ENCODE peak calls at places on chromosomes 1 and 21, in nine cellular contexts. O, V, R, A, M, Y, I, W and K are unnamed samples.

GRCh38 chr1:180930687-180931086 is 18.0 kb downstream of the KIAA1614 start:
- DNase-seq in Y (no peak), R (no peak), O (no peak), I (no peak), A (no peak), M (no peak), W (no peak), V (no peak), K (no peak)

GRCh38 chr1:29875557-29876028 is 639.3 kb downstream of the PTPRU start:
- DNase-seq in M (no peak), V (no peak), O (no peak), I (no peak), A (peak; percentile 93), R (peak; percentile 19), W (no peak), Y (peak; percentile 9), K (no peak)

GRCh38 chr1:231383159-231383855 is 38.8 kb downstream of the EGLN1 start:
- DNase-seq in R (no peak), A (no peak), O (no peak), W (no peak), Y (no peak), V (no peak), I (no peak), M (no peak), K (no peak)

GRCh38 chr1:233787599-233787998 is 116.9 kb upstream of the SLC35F3 start:
- DNase-seq in A (no peak), O (no peak), Y (no peak), I (no peak), V (no peak), W (no peak), M (no peak), R (no peak), K (no peak)

GRCh38 chr21:42234464-42235241 is 15.7 kb downstream of the ABCG1 start:
- DNase-seq in Y (peak; percentile 56), V (peak; percentile 87), W (peak; percentile 71), M (no peak), O (peak; percentile 93), R (peak; percentile 66), A (peak; percentile 47), I (peak; percentile 9), K (peak; percentile 16)

GRCh38 chr1:59220356-59220755 is 76.5 kb upstream of the FGGY start:
- DNase-seq in A (no peak), I (peak; percentile 69), W (no peak), O (no peak), Y (no peak), M (no peak), V (no peak), R (no peak), K (no peak)

GRCh38 chr1:184882649-184883303 is 91.5 kb downstream of the NIBAN1 start:
- DNase-seq in A (no peak), R (no peak), M (no peak), V (peak; percentile 32), I (peak; percentile 33), O (no peak), Y (no peak), W (no peak), K (no peak)

GRCh38 chr1:110281363-110282290 is 57.5 kb upstream of the RBM15 start:
- DNase-seq in W (no peak), V (no peak), R (no peak), Y (no peak), M (no peak), O (no peak), I (no peak), A (no peak), K (no peak)

GRCh38 chr1:226525750-226526149 is 22.8 kb upstream of the STUM start:
- DNase-seq in W (no peak), R (no peak), M (no peak), A (no peak), I (no peak), Y (no peak), V (no peak), O (no peak), K (no peak)

GRCh38 chr1:212606042-212606733 is 2.4 kb upstream of the ATF3 start:
- DNase-seq in V (no peak), W (no peak), A (no peak), M (no peak), I (peak; percentile 15), Y (no peak), O (no peak), R (no peak), K (no peak)

GRCh38 chr1:204704794-204705492 is 19.4 kb upstream of the LRRN2 start:
- DNase-seq in Y (no peak), A (no peak), W (no peak), V (no peak), I (no peak), R (no peak), M (no peak), O (peak; percentile 84), K (no peak)

GRCh38 chr1:231512147-231512698 is 16.2 kb upstream of the TSNAX start:
- DNase-seq in M (no peak), R (no peak), Y (peak; percentile 82), I (peak; percentile 74), O (no peak), A (no peak), W (no peak), V (peak; percentile 46), K (peak; percentile 61)

GRCh38 chr1:26999440-26999987 is 6.0 kb downstream of the TRNP1 start:
- DNase-seq in V (no peak), Y (peak; percentile 96), A (no peak), I (peak; percentile 97), W (no peak), O (no peak), M (peak; percentile 55), R (peak; percentile 78), K (peak; percentile 100)

GRCh38 chr21:37514038-37514665 is 147.6 kb downstream of the DYRK1A start:
- DNase-seq in A (no peak), V (no peak), W (no peak), O (no peak), I (no peak), Y (no peak), M (no peak), R (no peak), K (no peak)

GRCh38 chr1:193451606-193452005 is 265.2 kb upstream of the B3GALT2 start:
- DNase-seq in A (no peak), V (no peak), M (no peak), W (no peak), Y (no peak), R (no peak), I (no peak), O (no peak), K (no peak)

GRCh38 chr1:89041055-89041707 is 18.5 kb upstream of the GBP3 start:
- DNase-seq in A (no peak), W (no peak), M (no peak), O (no peak), Y (peak; percentile 9), R (no peak), I (peak; percentile 58), V (peak; percentile 83), K (peak; percentile 75)

GRCh38 chr1:232634086-232634485 is 4.2 kb upstream of the SIPA1L2 start:
- DNase-seq in I (no peak), R (no peak), V (peak; percentile 21), M (no peak), A (peak; percentile 57), O (no peak), Y (no peak), W (no peak), K (no peak)

GRCh38 chr1:58576727-58577675 is at the start of gene TACSTD2:
- DNase-seq in A (no peak), R (no peak), O (no peak), I (no peak), Y (no peak), M (no peak), V (no peak), W (no peak), K (no peak)

GRCh38 chr21:42117229-42118048 is 46.3 kb downstream of the UMODL1 start:
- DNase-seq in O (peak; percentile 88), W (peak; percentile 58), Y (peak; percentile 74), R (peak; percentile 68), V (peak; percentile 84), A (peak; percentile 72), M (no peak), I (peak; percentile 81), K (peak; percentile 70)